ENCODE peak calls at places on chromosomes 6 and 20, in six cellular contexts. One of them, this sample, is unnamed.

GRCh38 chr6:55665224-55665587 is 86.2 kb upstream of the HMGCLL1 start:
- DNase-seq in tibial artery: no peak
- DNase-seq in activated gamma-delta T cell: no peak
- DNase-seq in osteoblast: no peak
- DNase-seq in IMR-90: no peak
- DNase-seq in amygdala: no peak
- DNase-seq in this sample: no peak

GRCh38 chr20:61359254-61359653 is 107.2 kb downstream of the CDH4 start:
- DNase-seq in amygdala: no peak
- DNase-seq in tibial artery: no peak
- DNase-seq in IMR-90: no peak
- DNase-seq in activated gamma-delta T cell: no peak
- DNase-seq in osteoblast: no peak
- DNase-seq in this sample: no peak

GRCh38 chr6:124073021-124073420 is 269.4 kb downstream of the NKAIN2 start:
- DNase-seq in osteoblast: no peak
- DNase-seq in activated gamma-delta T cell: no peak
- DNase-seq in amygdala: no peak
- DNase-seq in tibial artery: no peak
- DNase-seq in IMR-90: no peak
- DNase-seq in this sample: no peak

GRCh38 chr20:8709627-8710026 is 359.3 kb upstream of the PLCB4 start:
- DNase-seq in IMR-90: no peak
- DNase-seq in activated gamma-delta T cell: no peak
- DNase-seq in osteoblast: peak; percentile 46
- DNase-seq in tibial artery: no peak
- DNase-seq in amygdala: no peak
- DNase-seq in this sample: no peak

GRCh38 chr6:5271926-5272325 is 10.6 kb downstream of the FARS2 start:
- DNase-seq in amygdala: no peak
- DNase-seq in IMR-90: no peak
- DNase-seq in activated gamma-delta T cell: no peak
- DNase-seq in tibial artery: no peak
- DNase-seq in osteoblast: no peak
- DNase-seq in this sample: no peak

GRCh38 chr6:48212501-48212900 is 101.5 kb upstream of the PTCHD4 start:
- DNase-seq in IMR-90: no peak
- DNase-seq in osteoblast: no peak
- DNase-seq in tibial artery: no peak
- DNase-seq in activated gamma-delta T cell: no peak
- DNase-seq in amygdala: no peak
- DNase-seq in this sample: no peak

GRCh38 chr6:75747371-75747984 is 1.6 kb upstream of the MYO6 start:
- DNase-seq in osteoblast: no peak
- DNase-seq in amygdala: no peak
- DNase-seq in IMR-90: no peak
- DNase-seq in activated gamma-delta T cell: no peak
- DNase-seq in tibial artery: no peak
- DNase-seq in this sample: no peak

GRCh38 chr6:126620747-126621146 is 280.8 kb downstream of the CENPW start:
- DNase-seq in IMR-90: no peak
- DNase-seq in osteoblast: no peak
- DNase-seq in activated gamma-delta T cell: no peak
- DNase-seq in amygdala: no peak
- DNase-seq in tibial artery: no peak
- DNase-seq in this sample: no peak

GRCh38 chr20:2128542-2128941 is 26.9 kb downstream of the STK35 start:
- DNase-seq in amygdala: no peak
- DNase-seq in tibial artery: no peak
- DNase-seq in IMR-90: no peak
- DNase-seq in activated gamma-delta T cell: no peak
- DNase-seq in osteoblast: no peak
- DNase-seq in this sample: no peak

GRCh38 chr20:57693002-57693582 is 16.7 kb downstream of the PMEPA1 start:
- DNase-seq in tibial artery: no peak
- DNase-seq in IMR-90: no peak
- DNase-seq in osteoblast: no peak
- DNase-seq in amygdala: no peak
- DNase-seq in activated gamma-delta T cell: no peak
- DNase-seq in this sample: no peak

GRCh38 chr6:136249336-136249735 is 775 bp downstream of the MTFR2 start:
- DNase-seq in tibial artery: no peak
- DNase-seq in activated gamma-delta T cell: no peak
- DNase-seq in amygdala: no peak
- DNase-seq in osteoblast: no peak
- DNase-seq in IMR-90: peak; percentile 56
- DNase-seq in this sample: no peak

GRCh38 chr6:27161946-27162603 is 85.4 kb upstream of the PRSS16 start:
- DNase-seq in amygdala: peak; percentile 22
- DNase-seq in activated gamma-delta T cell: no peak
- DNase-seq in tibial artery: no peak
- DNase-seq in osteoblast: peak; percentile 56
- DNase-seq in IMR-90: peak; percentile 81
- DNase-seq in this sample: no peak

GRCh38 chr6:125153541-125154183 is at the start of gene TPD52L1:
- DNase-seq in IMR-90: peak; percentile 60
- DNase-seq in activated gamma-delta T cell: no peak
- DNase-seq in tibial artery: peak; percentile 73
- DNase-seq in amygdala: peak; percentile 74
- DNase-seq in osteoblast: peak; percentile 93
- DNase-seq in this sample: peak; percentile 88

GRCh38 chr20:8008733-8009132 is 10.8 kb downstream of the TMX4 start:
- DNase-seq in IMR-90: no peak
- DNase-seq in amygdala: no peak
- DNase-seq in osteoblast: no peak
- DNase-seq in tibial artery: no peak
- DNase-seq in activated gamma-delta T cell: no peak
- DNase-seq in this sample: no peak

GRCh38 chr6:43738877-43739641 is 31.0 kb upstream of the VEGFA start:
- DNase-seq in IMR-90: no peak
- DNase-seq in amygdala: no peak
- DNase-seq in osteoblast: no peak
- DNase-seq in activated gamma-delta T cell: no peak
- DNase-seq in tibial artery: no peak
- DNase-seq in this sample: no peak